ENCODE peak calls at places on chromosomes 5 and 9, in six cellular contexts. K is H1, N is SK-N-SH, W is K562, A is HepG2, D is GM12878. J is an unnamed sample.

GRCh38 chr5:133292300-133292699 is 240.5 kb downstream of the HSPA4 start:
- DNase-seq in D (no peak), A (no peak), N (no peak), K (no peak), W (no peak), J (no peak)

GRCh38 chr5:5141625-5142527 is 1.7 kb downstream of the ADAMTS16 start:
- DNase-seq in W (peak), K (no peak), D (no peak), A (peak), N (peak), J (peak)

GRCh38 chr5:79032031-79032711 is 37.3 kb downstream of the DMGDH start:
- DNase-seq in W (no peak), K (no peak), D (no peak), A (no peak), N (no peak), J (no peak)

GRCh38 chr9:76905984-76906861 is at the start of gene PRUNE2:
- DNase-seq in K (peak), A (no peak), D (no peak), W (peak), N (peak), J (no peak)

GRCh38 chr5:154273028-154273617 is 82.6 kb downstream of the GALNT10 start:
- DNase-seq in W (peak), K (no peak), N (no peak), A (no peak), D (no peak), J (no peak)

GRCh38 chr5:157857821-157858526 is 971 bp downstream of the CLINT1 start:
- DNase-seq in W (no peak), K (no peak), N (no peak), D (no peak), A (no peak), J (peak)

GRCh38 chr5:119269061-119269579 is 86.7 kb upstream of the TNFAIP8 start:
- DNase-seq in N (peak), A (peak), W (peak), D (no peak), K (no peak), J (no peak)

GRCh38 chr9:70404261-70404660 is 10.2 kb downstream of the KLF9 start:
- DNase-seq in N (no peak), W (no peak), D (no peak), K (no peak), A (no peak), J (no peak)

GRCh38 chr5:114316167-114316566 is 45.7 kb upstream of the KCNN2 start:
- DNase-seq in K (no peak), W (no peak), N (no peak), D (no peak), A (no peak), J (no peak)

GRCh38 chr9:2933165-2934095 is 89.5 kb upstream of the PUM3 start:
- DNase-seq in A (no peak), K (no peak), D (no peak), N (peak), W (no peak), J (no peak)

GRCh38 chr5:120293796-120294195 is 170.3 kb upstream of the PRR16 start:
- DNase-seq in D (no peak), N (no peak), W (no peak), K (no peak), A (no peak), J (no peak)

DNA sequence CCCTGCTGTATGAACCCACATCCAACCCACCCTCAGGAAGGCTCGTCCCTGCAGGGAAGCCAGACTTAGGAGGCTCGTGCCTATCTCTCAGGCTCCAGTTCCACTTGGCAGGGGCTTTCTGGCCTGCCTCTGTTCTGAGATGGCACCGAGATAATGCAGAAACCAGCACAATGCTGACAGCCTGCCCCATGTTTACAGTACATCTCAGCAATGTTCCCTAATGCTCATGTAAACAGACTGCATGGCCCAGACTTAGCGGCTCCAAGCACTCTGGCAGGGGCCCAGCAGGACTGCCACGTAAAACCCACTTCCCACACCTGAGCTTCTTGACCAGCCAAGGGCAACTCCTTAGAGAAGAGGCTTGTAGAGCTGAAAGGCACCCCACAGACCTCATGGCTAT is 499.5 kb upstream of the BRINP1 start:
- DNase-seq in K (no peak), N (peak), W (no peak), D (no peak), A (no peak), J (no peak)
- TF ChIP-seq POLR2AphosphoS5 in K (no peak), N (no peak), W (no peak), D (no peak), A (no peak), J (no peak)

GRCh38 chr9:20594521-20594920 is 27.8 kb downstream of the MLLT3 start:
- DNase-seq in N (no peak), W (no peak), K (no peak), A (no peak), D (no peak), J (no peak)

GRCh38 chr9:20592673-20593072 is 29.6 kb downstream of the MLLT3 start:
- DNase-seq in D (no peak), K (no peak), N (no peak), A (no peak), W (no peak), J (no peak)

GRCh38 chr9:20593131-20593530 is 29.2 kb downstream of the MLLT3 start:
- DNase-seq in D (no peak), K (no peak), N (no peak), W (no peak), A (no peak), J (no peak)

GRCh38 chr9:20593551-20593950 is 28.7 kb downstream of the MLLT3 start:
- DNase-seq in D (no peak), A (no peak), W (no peak), K (no peak), N (no peak), J (no peak)

DNA sequence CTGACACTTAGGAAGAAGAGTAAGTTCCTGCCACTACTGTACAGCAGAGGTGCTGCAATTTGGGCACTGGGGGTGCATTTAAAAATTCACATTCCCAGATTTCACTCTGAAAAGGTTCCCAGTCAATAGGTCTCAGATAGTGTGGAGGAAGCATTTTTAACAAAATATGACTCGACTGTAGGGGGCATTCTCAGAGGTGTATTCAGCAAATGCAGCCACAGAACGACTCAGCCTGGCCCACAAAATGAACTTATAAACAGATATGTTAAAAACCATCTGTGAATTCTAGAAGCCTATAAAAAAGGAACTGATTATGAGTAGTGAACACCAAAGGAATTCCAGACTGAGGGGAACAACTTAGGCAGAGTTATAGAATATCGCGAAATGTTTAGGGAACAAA is 31.1 kb downstream of the MLLT3 start:
- DNase-seq in A (no peak), N (no peak), D (no peak), W (no peak), K (no peak), J (no peak)
- TF ChIP-seq CTCF in A (no peak), N (no peak), D (no peak), W (no peak), K (no peak), J (no peak)

DNA sequence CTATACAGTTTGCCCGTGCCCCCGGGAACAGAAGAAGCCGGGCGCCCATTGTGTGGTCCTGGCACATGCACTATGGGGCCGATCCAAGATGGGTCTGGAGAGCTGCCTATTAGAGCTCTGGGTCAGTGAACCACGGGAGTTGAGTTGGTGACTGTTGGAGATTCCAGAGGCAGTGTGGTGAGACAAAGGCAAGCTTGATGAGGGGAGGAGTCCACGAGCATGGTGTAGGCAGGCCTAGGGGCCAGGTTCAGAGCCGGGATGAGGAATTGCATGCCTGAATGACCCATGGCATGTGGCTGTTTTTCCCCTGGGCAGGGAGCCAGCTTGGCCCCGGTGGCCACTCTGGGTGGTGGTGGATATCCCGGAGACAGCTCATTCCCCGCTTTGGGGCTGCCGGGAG is 84.4 kb upstream of the STC2 start:
- DNase-seq in A (no peak), N (no peak), D (no peak), K (no peak), W (no peak), J (no peak)
- TF ChIP-seq GABPA in A (no peak), N (no peak), D (no peak), K (no peak), W (no peak), J (no peak)

GRCh38 chr9:21684231-21684630 is 118.2 kb upstream of the MTAP start:
- DNase-seq in D (no peak), A (no peak), W (no peak), N (no peak), K (no peak), J (no peak)

GRCh38 chr9:21682981-21683380 is 119.5 kb upstream of the MTAP start:
- DNase-seq in N (no peak), W (no peak), D (no peak), K (no peak), A (no peak), J (no peak)

GRCh38 chr9:21684831-21685362 is 117.5 kb upstream of the MTAP start:
- DNase-seq in W (no peak), N (no peak), K (no peak), A (peak), D (no peak), J (no peak)

GRCh38 chr9:21682376-21682775 is 120.1 kb upstream of the MTAP start:
- DNase-seq in W (no peak), K (no peak), D (no peak), N (no peak), A (no peak), J (no peak)

GRCh38 chr9:21683484-21684175 is 118.8 kb upstream of the MTAP start:
- DNase-seq in A (no peak), W (no peak), K (no peak), N (no peak), D (no peak), J (no peak)
- TF ChIP-seq POLR2AphosphoS5 in A (no peak), W (no peak), K (no peak), N (no peak), D (no peak), J (no peak)

DNA sequence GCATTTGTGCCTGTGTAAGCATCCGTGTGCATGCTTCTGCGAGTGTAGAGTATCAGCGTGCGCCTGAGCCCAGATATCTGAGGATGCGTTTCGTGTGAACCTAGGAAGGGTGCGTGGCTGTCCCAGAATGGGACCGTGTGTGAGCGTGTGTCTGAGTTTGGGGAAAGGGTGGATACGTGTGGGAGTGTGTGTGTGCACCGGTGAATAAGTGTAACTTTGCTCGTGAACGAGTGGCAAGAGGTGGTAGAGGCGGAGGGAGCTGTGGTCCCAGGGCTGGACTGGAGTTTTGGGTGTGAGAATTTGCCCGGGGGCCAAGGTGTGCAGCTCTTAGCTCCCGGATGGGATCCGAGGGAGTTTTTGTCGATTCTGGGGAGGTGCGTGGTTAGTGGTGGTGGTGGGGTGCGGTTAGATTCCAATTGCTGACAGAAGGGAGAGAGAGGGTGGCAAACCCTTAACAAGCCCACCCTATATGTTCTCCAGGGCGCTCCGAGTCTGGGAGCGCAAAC is 687 bp upstream of the COL27A1 start:
- DNase-seq in N (no peak), W (no peak), D (no peak), K (no peak), A (no peak), J (no peak)
- TF ChIP-seq CTCF in N (no peak), W (no peak), D (no peak), K (no peak), A (no peak), J (no peak)

GRCh38 chr5:37837101-37838032 is 2.5 kb downstream of the GDNF start:
- DNase-seq in W (peak), A (no peak), K (no peak), D (no peak), N (peak), J (peak)
- TF ChIP-seq GABPA in W (no peak), A (no peak), K (no peak), D (no peak), N (no peak), J (no peak)

DNA sequence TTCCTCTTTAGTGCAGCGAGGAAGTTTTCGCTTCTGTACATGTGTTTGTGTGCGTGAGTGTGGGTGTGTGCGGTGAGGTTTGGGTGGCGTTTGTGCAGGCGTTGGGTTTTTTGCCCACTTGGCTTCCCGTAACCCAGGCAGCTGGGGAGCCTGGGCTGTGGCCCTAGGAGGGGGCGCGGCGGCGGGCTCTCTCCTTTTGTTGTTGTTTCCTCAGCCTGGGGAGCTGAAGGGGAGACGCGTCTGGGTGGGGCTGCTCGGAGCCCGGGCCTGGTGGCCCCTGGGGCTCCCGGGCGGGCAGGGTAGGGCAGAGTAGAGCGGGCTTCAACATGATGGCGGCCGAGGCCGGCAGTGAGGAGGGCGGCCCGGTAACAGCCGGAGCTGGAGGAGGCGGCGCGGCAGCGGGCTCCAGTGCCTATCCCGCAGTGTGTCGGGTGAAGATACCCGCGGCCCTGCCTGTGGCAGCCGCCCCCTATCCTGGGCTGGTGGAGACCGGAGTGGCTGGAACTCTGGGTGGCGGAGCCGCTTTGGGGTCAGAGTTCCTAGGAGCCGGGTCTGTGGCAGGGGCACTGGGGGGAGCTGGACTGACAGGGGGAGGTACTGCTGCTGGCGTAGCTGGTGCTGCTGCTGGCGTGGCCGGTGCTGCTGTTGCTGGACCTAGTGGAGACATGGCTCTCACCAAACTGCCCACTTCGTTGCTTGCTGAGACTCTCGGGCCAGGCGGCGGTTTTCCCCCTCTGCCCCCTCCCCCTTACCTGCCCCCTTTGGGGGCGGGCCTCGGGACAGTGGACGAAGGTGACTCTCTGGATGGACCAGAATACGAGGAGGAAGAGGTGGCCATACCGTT is 665 bp downstream of the RASA1 start:
- DNase-seq in K (no peak), A (peak), N (peak), D (peak), W (peak), J (no peak)
- TF ChIP-seq POLR2AphosphoS5 in K (peak), A (peak), N (peak), D (peak), W (no peak), J (no peak)

J was measured in HL-60.